ENCODE peak calls at places on chromosomes 6 and 20, in five cellular contexts. One of them, this sample, is unnamed.

GRCh38 chr6:1442929-1443328 is 53.6 kb downstream of the FOXF2 start:
- DNase-seq in AG04449: no peak
- DNase-seq in body of pancreas: no peak
- DNase-seq in fibroblast of pulmonary artery: no peak
- DNase-seq in D721Med: no peak
- DNase-seq in this sample: no peak

GRCh38 chr6:27065183-27065582 is 182.3 kb upstream of the PRSS16 start:
- DNase-seq in AG04449: no peak
- DNase-seq in body of pancreas: no peak
- DNase-seq in fibroblast of pulmonary artery: no peak
- DNase-seq in D721Med: no peak
- DNase-seq in this sample: no peak

GRCh38 chr6:109170333-109170732 is 75.0 kb downstream of the CEP57L1 start:
- DNase-seq in AG04449: no peak
- DNase-seq in body of pancreas: no peak
- DNase-seq in fibroblast of pulmonary artery: no peak
- DNase-seq in D721Med: no peak
- DNase-seq in this sample: no peak

GRCh38 chr6:53581161-53581560 is 36.3 kb upstream of the GCLC start:
- DNase-seq in AG04449: no peak
- DNase-seq in body of pancreas: no peak
- DNase-seq in fibroblast of pulmonary artery: peak; percentile 21
- DNase-seq in D721Med: no peak
- DNase-seq in this sample: peak; percentile 26

GRCh38 chr20:57426831-57427230 is 35.6 kb downstream of the RBM38 start:
- DNase-seq in AG04449: no peak
- DNase-seq in body of pancreas: no peak
- DNase-seq in fibroblast of pulmonary artery: no peak
- DNase-seq in D721Med: no peak
- DNase-seq in this sample: no peak

GRCh38 chr6:12291083-12291784 is 1.1 kb downstream of the EDN1 start:
- DNase-seq in AG04449: no peak
- DNase-seq in body of pancreas: no peak
- DNase-seq in fibroblast of pulmonary artery: no peak
- DNase-seq in D721Med: no peak
- DNase-seq in this sample: peak; percentile 79

GRCh38 chr20:56430471-56430870 is 18.4 kb downstream of the CASS4 start:
- DNase-seq in AG04449: no peak
- DNase-seq in body of pancreas: no peak
- DNase-seq in fibroblast of pulmonary artery: no peak
- DNase-seq in D721Med: no peak
- DNase-seq in this sample: no peak

GRCh38 chr6:137496909-137497721 is 2.9 kb upstream of the OLIG3 start:
- DNase-seq in AG04449: no peak
- DNase-seq in body of pancreas: no peak
- DNase-seq in fibroblast of pulmonary artery: no peak
- DNase-seq in D721Med: no peak
- DNase-seq in this sample: no peak

GRCh38 chr6:31738048-31738979 is 1.5 kb upstream of the MSH5 start:
- DNase-seq in AG04449: no peak
- DNase-seq in body of pancreas: peak; percentile 62
- DNase-seq in fibroblast of pulmonary artery: peak; percentile 86
- DNase-seq in D721Med: no peak
- DNase-seq in this sample: peak; percentile 57

GRCh38 chr20:36582322-36582721 is 8.9 kb downstream of the TGIF2 start:
- DNase-seq in AG04449: no peak
- DNase-seq in body of pancreas: no peak
- DNase-seq in fibroblast of pulmonary artery: no peak
- DNase-seq in D721Med: no peak
- DNase-seq in this sample: no peak

GRCh38 chr6:46156701-46157100 is 14.1 kb downstream of the ENPP5 start:
- DNase-seq in AG04449: no peak
- DNase-seq in body of pancreas: no peak
- DNase-seq in fibroblast of pulmonary artery: no peak
- DNase-seq in D721Med: no peak
- DNase-seq in this sample: no peak

GRCh38 chr6:29887819-29888581 is 54.3 kb upstream of the HLA-A start:
- DNase-seq in AG04449: no peak
- DNase-seq in body of pancreas: peak; percentile 86
- DNase-seq in fibroblast of pulmonary artery: peak; percentile 26
- DNase-seq in D721Med: no peak
- DNase-seq in this sample: peak; percentile 36

GRCh38 chr6:107670792-107671199 is 153.3 kb downstream of the SCML4 start:
- DNase-seq in AG04449: no peak
- DNase-seq in body of pancreas: peak; percentile 31
- DNase-seq in fibroblast of pulmonary artery: peak; percentile 75
- DNase-seq in D721Med: no peak
- DNase-seq in this sample: no peak

GRCh38 chr20:9884061-9884460 is 45.2 kb upstream of the PAK5 start:
- DNase-seq in AG04449: no peak
- DNase-seq in body of pancreas: no peak
- DNase-seq in fibroblast of pulmonary artery: no peak
- DNase-seq in D721Med: no peak
- DNase-seq in this sample: peak; percentile 13
- TF ChIP-seq CTCF in AG04449: no peak
- TF ChIP-seq CTCF in body of pancreas: peak; percentile 26
- TF ChIP-seq CTCF in fibroblast of pulmonary artery: no peak
- TF ChIP-seq CTCF in D721Med: peak; percentile 46
- TF ChIP-seq CTCF in this sample: no peak

DNA sequence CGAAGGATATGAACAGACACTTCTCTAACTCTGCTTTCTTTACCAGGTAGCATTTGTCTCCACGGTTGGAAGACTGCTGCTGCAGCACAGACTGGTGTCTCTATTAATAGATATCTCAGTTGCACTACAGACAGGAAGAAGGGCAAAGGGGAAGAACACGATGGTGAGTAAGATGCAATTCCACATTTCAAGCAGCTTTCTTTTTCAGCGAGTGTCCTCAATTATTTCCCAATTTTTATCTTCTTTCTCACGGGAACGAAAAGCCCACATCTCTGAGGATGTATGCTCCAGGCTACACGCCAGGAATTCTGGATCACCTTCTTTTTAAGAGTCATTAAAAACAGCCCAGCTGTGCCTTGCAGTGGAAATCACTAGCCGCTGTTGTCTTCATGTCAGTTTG is 311.6 kb upstream of the ECI2 start:
- DNase-seq in AG04449: peak; percentile 23
- DNase-seq in body of pancreas: no peak
- DNase-seq in fibroblast of pulmonary artery: peak; percentile 96
- DNase-seq in D721Med: no peak
- DNase-seq in this sample: peak; percentile 43
- TF ChIP-seq CTCF in AG04449: no peak
- TF ChIP-seq CTCF in body of pancreas: no peak
- TF ChIP-seq CTCF in fibroblast of pulmonary artery: no peak
- TF ChIP-seq CTCF in D721Med: no peak
- TF ChIP-seq CTCF in this sample: no peak

DNA sequence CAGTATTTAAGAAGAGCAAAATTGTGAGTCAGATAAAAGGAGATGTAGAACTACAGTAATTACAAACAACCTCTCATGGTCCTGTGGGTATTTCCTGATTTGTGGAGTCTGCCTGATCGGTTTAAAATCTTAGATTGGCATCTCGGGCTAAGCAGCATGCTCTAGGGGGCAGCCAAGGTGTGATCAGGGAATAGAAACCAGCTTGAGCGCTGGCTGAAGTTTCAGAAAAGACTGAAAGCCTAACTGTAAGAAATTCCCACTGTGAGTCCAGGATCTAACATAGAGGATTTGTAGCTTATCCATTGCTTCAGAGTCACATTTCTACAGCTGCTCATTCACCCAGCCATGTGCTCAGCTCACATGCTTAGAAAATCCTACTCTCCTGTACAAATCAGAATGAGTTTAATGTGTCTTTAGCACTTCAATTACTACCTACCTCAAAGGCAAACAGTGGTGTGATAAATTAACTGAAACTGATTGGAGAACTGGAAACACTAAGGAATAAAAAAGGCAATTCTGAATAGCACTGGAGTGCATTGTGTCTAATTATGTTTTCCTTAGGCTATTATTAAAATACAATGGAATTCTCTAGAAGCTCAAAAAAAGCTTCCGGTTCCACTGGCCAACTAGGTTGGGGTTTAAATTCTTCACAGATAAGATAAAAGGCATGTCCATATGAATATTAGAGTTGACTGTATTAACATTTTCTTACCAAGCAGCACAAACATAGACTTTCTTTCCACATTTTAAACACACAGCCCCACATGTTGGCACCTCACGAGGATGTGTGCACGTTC is 73.8 kb upstream of the MPC1 start:
- DNase-seq in AG04449: no peak
- DNase-seq in body of pancreas: no peak
- DNase-seq in fibroblast of pulmonary artery: peak; percentile 47
- DNase-seq in D721Med: no peak
- DNase-seq in this sample: peak; percentile 13
- TF ChIP-seq CTCF in AG04449: peak; percentile 40
- TF ChIP-seq CTCF in body of pancreas: peak; percentile 23
- TF ChIP-seq CTCF in fibroblast of pulmonary artery: peak; percentile 22
- TF ChIP-seq CTCF in D721Med: peak; percentile 23
- TF ChIP-seq CTCF in this sample: no peak

GRCh38 chr20:7966176-7966575 is 25.9 kb upstream of the HAO1 start:
- DNase-seq in AG04449: no peak
- DNase-seq in body of pancreas: no peak
- DNase-seq in fibroblast of pulmonary artery: no peak
- DNase-seq in D721Med: no peak
- DNase-seq in this sample: no peak
- TF ChIP-seq CTCF in AG04449: no peak
- TF ChIP-seq CTCF in body of pancreas: no peak
- TF ChIP-seq CTCF in fibroblast of pulmonary artery: no peak
- TF ChIP-seq CTCF in D721Med: no peak
- TF ChIP-seq CTCF in this sample: no peak

DNA sequence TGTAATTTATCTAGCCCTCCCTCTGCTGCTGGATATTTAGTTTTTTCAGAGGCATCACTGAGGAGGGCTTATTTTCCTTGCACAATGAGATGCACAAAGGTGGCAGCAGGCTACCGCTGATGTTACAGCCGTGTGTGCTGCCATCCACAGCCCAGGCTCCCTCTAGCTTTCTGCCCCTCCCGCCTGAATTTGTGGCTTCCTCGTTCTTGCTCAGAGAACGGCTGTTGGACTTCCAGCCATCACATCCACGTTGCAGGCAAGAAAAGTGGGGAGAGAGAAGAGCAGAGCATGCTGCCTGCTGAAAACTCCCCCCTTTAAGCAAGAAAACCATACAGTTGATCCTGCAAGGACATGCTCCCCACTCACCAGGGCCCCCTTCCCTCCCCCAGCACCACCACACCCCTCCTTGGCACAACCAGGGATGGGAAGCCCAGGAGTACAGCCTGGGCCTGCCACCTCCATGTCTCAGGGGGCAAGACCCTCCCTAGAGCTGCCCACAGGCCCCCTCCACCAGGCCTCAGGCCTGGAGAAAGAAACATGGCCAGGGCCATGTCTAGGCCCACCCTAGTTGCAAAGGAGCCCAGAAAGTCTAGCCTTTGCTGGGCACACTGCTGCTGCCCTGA is 102.5 kb downstream of the MRPL14 start:
- DNase-seq in AG04449: no peak
- DNase-seq in body of pancreas: no peak
- DNase-seq in fibroblast of pulmonary artery: no peak
- DNase-seq in D721Med: no peak
- DNase-seq in this sample: no peak
- TF ChIP-seq CTCF in AG04449: no peak
- TF ChIP-seq CTCF in body of pancreas: no peak
- TF ChIP-seq CTCF in fibroblast of pulmonary artery: no peak
- TF ChIP-seq CTCF in D721Med: no peak
- TF ChIP-seq CTCF in this sample: no peak

GRCh38 chr6:113420290-113420689 is 436.9 kb upstream of the MARCKS start:
- DNase-seq in AG04449: no peak
- DNase-seq in body of pancreas: no peak
- DNase-seq in fibroblast of pulmonary artery: no peak
- DNase-seq in D721Med: no peak
- DNase-seq in this sample: no peak

GRCh38 chr6:113411006-113411405 is 446.1 kb upstream of the MARCKS start:
- DNase-seq in AG04449: no peak
- DNase-seq in body of pancreas: no peak
- DNase-seq in fibroblast of pulmonary artery: no peak
- DNase-seq in D721Med: no peak
- DNase-seq in this sample: no peak

GRCh38 chr6:113412589-113413367 is 444.4 kb upstream of the MARCKS start:
- DNase-seq in AG04449: no peak
- DNase-seq in body of pancreas: no peak
- DNase-seq in fibroblast of pulmonary artery: no peak
- DNase-seq in D721Med: no peak
- DNase-seq in this sample: no peak

GRCh38 chr6:113416166-113416565 is 441.0 kb upstream of the MARCKS start:
- DNase-seq in AG04449: no peak
- DNase-seq in body of pancreas: no peak
- DNase-seq in fibroblast of pulmonary artery: no peak
- DNase-seq in D721Med: no peak
- DNase-seq in this sample: no peak

GRCh38 chr6:113414511-113414910 is 442.6 kb upstream of the MARCKS start:
- DNase-seq in AG04449: no peak
- DNase-seq in body of pancreas: peak; percentile 57
- DNase-seq in fibroblast of pulmonary artery: peak; percentile 82
- DNase-seq in D721Med: no peak
- DNase-seq in this sample: peak; percentile 79
- TF ChIP-seq CTCF in AG04449: peak; percentile 70
- TF ChIP-seq CTCF in body of pancreas: peak; percentile 61
- TF ChIP-seq CTCF in fibroblast of pulmonary artery: peak; percentile 81
- TF ChIP-seq CTCF in D721Med: peak; percentile 26
- TF ChIP-seq CTCF in this sample: peak; percentile 53

DNA sequence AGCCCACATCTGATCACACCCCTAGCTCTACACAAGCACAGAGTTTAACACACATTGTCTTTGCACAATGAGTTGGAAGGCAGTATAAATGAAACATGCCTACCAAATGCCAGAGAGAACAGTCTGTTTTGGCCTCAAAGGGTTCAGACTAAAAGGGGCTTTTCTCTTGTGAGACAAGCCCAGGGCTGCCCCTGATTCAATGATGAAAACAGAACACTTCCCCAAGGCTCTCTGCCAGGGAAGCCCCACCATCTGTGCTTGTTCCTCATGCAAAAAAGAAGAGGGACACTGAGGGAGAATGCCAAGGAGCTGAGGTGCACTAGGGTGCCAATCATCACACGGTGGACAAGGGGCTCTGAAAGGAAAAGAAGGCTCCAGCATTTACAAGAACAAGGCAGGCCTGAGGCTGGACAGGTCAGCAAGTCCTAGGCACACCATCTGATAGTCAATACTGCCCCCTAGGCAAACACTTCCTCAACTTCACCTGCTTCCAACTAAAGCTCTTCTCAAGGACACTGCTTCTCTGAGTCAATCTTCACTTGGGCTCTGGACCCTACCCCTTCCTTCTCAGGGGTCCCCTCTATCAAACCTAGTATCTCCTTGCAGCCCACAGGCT is 37.5 kb upstream of the SLC4A11 start:
- DNase-seq in AG04449: no peak
- DNase-seq in body of pancreas: no peak
- DNase-seq in fibroblast of pulmonary artery: peak; percentile 54
- DNase-seq in D721Med: no peak
- DNase-seq in this sample: peak; percentile 50
- TF ChIP-seq CTCF in AG04449: no peak
- TF ChIP-seq CTCF in body of pancreas: peak; percentile 25
- TF ChIP-seq CTCF in fibroblast of pulmonary artery: peak; percentile 40
- TF ChIP-seq CTCF in D721Med: no peak
- TF ChIP-seq CTCF in this sample: peak; percentile 36

DNA sequence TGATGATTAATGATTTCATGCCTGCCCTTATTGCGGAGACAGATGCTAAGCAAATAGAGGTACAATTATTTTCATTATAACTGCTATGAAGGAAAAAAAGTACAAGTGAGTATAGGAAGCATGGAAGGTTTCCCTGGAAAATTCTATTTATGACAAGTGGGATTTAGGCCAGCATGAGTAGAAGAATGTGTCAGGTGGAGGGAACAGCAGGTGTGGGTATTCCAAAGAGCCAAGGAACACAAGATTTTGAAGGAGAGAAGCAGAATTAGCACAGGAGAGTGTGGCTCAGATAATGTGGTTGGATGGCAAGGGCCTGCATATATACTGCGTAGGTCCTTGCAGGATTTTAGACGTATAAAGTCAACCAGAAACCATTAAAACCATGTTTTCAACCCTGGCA is 11.4 kb downstream of the PLCB1 start:
- DNase-seq in AG04449: no peak
- DNase-seq in body of pancreas: no peak
- DNase-seq in fibroblast of pulmonary artery: no peak
- DNase-seq in D721Med: no peak
- DNase-seq in this sample: no peak
- TF ChIP-seq CTCF in AG04449: no peak
- TF ChIP-seq CTCF in body of pancreas: no peak
- TF ChIP-seq CTCF in fibroblast of pulmonary artery: no peak
- TF ChIP-seq CTCF in D721Med: no peak
- TF ChIP-seq CTCF in this sample: no peak